ENCODE peak calls at places on chromosomes 13 and 19, in eight cellular contexts. One of them, this sample, is unnamed.

GRCh38 chr19:29724102-29724641 is 9.1 kb upstream of the C19orf12 start:
- DNase-seq in MG63: no peak
- DNase-seq in endothelial cell: peak
- DNase-seq in SK-N-SH: no peak
- DNase-seq in ELR: no peak
- DNase-seq in T47D: no peak
- DNase-seq in NCI-H1436: peak
- DNase-seq in nephron progenitor cell: peak
- DNase-seq in this sample: no peak

GRCh38 chr13:106916329-106916728 is 348.4 kb upstream of the ARGLU1 start:
- DNase-seq in endothelial cell: no peak
- DNase-seq in ELR: no peak
- DNase-seq in nephron progenitor cell: no peak
- DNase-seq in SK-N-SH: no peak
- DNase-seq in NCI-H1436: no peak
- DNase-seq in T47D: no peak
- DNase-seq in MG63: no peak
- DNase-seq in this sample: no peak

GRCh38 chr13:26619321-26619720 is 61.8 kb downstream of the WASF3 start:
- DNase-seq in SK-N-SH: no peak
- DNase-seq in T47D: no peak
- DNase-seq in nephron progenitor cell: no peak
- DNase-seq in MG63: peak
- DNase-seq in ELR: peak
- DNase-seq in endothelial cell: no peak
- DNase-seq in NCI-H1436: no peak
- DNase-seq in this sample: peak

GRCh38 chr19:33878136-33878535 is 81.5 kb downstream of the KCTD15 start:
- DNase-seq in NCI-H1436: no peak
- DNase-seq in nephron progenitor cell: no peak
- DNase-seq in T47D: no peak
- DNase-seq in SK-N-SH: no peak
- DNase-seq in ELR: no peak
- DNase-seq in endothelial cell: no peak
- DNase-seq in MG63: no peak
- DNase-seq in this sample: no peak

GRCh38 chr13:109369357-109370052 is 416.9 kb downstream of the IRS2 start:
- DNase-seq in MG63: no peak
- DNase-seq in T47D: no peak
- DNase-seq in endothelial cell: no peak
- DNase-seq in SK-N-SH: peak
- DNase-seq in ELR: no peak
- DNase-seq in nephron progenitor cell: no peak
- DNase-seq in NCI-H1436: no peak
- DNase-seq in this sample: no peak

GRCh38 chr13:61391426-61391825 is 24.2 kb downstream of the PCDH20 start:
- DNase-seq in ELR: no peak
- DNase-seq in MG63: no peak
- DNase-seq in T47D: no peak
- DNase-seq in SK-N-SH: no peak
- DNase-seq in endothelial cell: no peak
- DNase-seq in nephron progenitor cell: no peak
- DNase-seq in NCI-H1436: no peak
- DNase-seq in this sample: no peak

GRCh38 chr19:28999733-29000433 is 213.1 kb downstream of the UQCRFS1 start:
- DNase-seq in T47D: no peak
- DNase-seq in endothelial cell: no peak
- DNase-seq in MG63: no peak
- DNase-seq in SK-N-SH: no peak
- DNase-seq in NCI-H1436: no peak
- DNase-seq in ELR: no peak
- DNase-seq in nephron progenitor cell: no peak
- DNase-seq in this sample: no peak

GRCh38 chr19:2548966-2549365 is 73.0 kb downstream of the GADD45B start:
- DNase-seq in ELR: no peak
- DNase-seq in SK-N-SH: no peak
- DNase-seq in T47D: no peak
- DNase-seq in endothelial cell: no peak
- DNase-seq in MG63: no peak
- DNase-seq in NCI-H1436: no peak
- DNase-seq in nephron progenitor cell: no peak
- DNase-seq in this sample: no peak

GRCh38 chr19:32313866-32314265 is 31.5 kb upstream of the ZNF507 start:
- DNase-seq in T47D: no peak
- DNase-seq in nephron progenitor cell: no peak
- DNase-seq in MG63: no peak
- DNase-seq in ELR: no peak
- DNase-seq in endothelial cell: no peak
- DNase-seq in NCI-H1436: no peak
- DNase-seq in SK-N-SH: no peak
- DNase-seq in this sample: no peak

GRCh38 chr13:27339299-27339698 is 68.7 kb downstream of the RASL11A start:
- DNase-seq in MG63: peak
- DNase-seq in nephron progenitor cell: peak
- DNase-seq in endothelial cell: peak
- DNase-seq in NCI-H1436: no peak
- DNase-seq in SK-N-SH: peak
- DNase-seq in T47D: peak
- DNase-seq in ELR: peak
- DNase-seq in this sample: no peak

GRCh38 chr19:48943081-48943480 is 9.6 kb downstream of the DHDH start:
- DNase-seq in nephron progenitor cell: no peak
- DNase-seq in ELR: no peak
- DNase-seq in T47D: no peak
- DNase-seq in SK-N-SH: no peak
- DNase-seq in endothelial cell: no peak
- DNase-seq in MG63: no peak
- DNase-seq in NCI-H1436: no peak
- DNase-seq in this sample: no peak

GRCh38 chr19:52139291-52140076 is at the start of gene ZNF616:
- DNase-seq in endothelial cell: peak
- DNase-seq in nephron progenitor cell: peak
- DNase-seq in SK-N-SH: peak
- DNase-seq in T47D: peak
- DNase-seq in NCI-H1436: peak
- DNase-seq in MG63: peak
- DNase-seq in ELR: peak
- DNase-seq in this sample: peak

GRCh38 chr13:44416297-44416696 is 42.7 kb downstream of the SERP2 start:
- DNase-seq in T47D: no peak
- DNase-seq in ELR: no peak
- DNase-seq in NCI-H1436: no peak
- DNase-seq in endothelial cell: no peak
- DNase-seq in SK-N-SH: no peak
- DNase-seq in nephron progenitor cell: no peak
- DNase-seq in MG63: no peak
- DNase-seq in this sample: no peak

GRCh38 chr19:21482863-21483276 is 22.5 kb upstream of the ZNF429 start:
- DNase-seq in endothelial cell: peak
- DNase-seq in NCI-H1436: no peak
- DNase-seq in T47D: peak
- DNase-seq in SK-N-SH: peak
- DNase-seq in MG63: no peak
- DNase-seq in ELR: peak
- DNase-seq in nephron progenitor cell: no peak
- DNase-seq in this sample: peak

GRCh38 chr19:53172892-53173291 is 14.0 kb upstream of the ZNF347 start:
- DNase-seq in ELR: no peak
- DNase-seq in SK-N-SH: no peak
- DNase-seq in T47D: no peak
- DNase-seq in NCI-H1436: peak
- DNase-seq in MG63: no peak
- DNase-seq in endothelial cell: no peak
- DNase-seq in nephron progenitor cell: no peak
- DNase-seq in this sample: no peak

GRCh38 chr13:41988244-41988643 is 27.3 kb upstream of the VWA8 start:
- DNase-seq in T47D: no peak
- DNase-seq in SK-N-SH: no peak
- DNase-seq in MG63: no peak
- DNase-seq in endothelial cell: no peak
- DNase-seq in ELR: no peak
- DNase-seq in nephron progenitor cell: no peak
- DNase-seq in NCI-H1436: no peak
- DNase-seq in this sample: no peak

GRCh38 chr13:87669379-87669978 is 1.7 kb upstream of the SLITRK5 start:
- DNase-seq in ELR: peak
- DNase-seq in MG63: no peak
- DNase-seq in nephron progenitor cell: no peak
- DNase-seq in SK-N-SH: peak
- DNase-seq in endothelial cell: no peak
- DNase-seq in NCI-H1436: no peak
- DNase-seq in T47D: peak
- DNase-seq in this sample: peak

GRCh38 chr19:16605552-16605951 is 22.5 kb downstream of the MED26 start:
- DNase-seq in SK-N-SH: peak
- DNase-seq in NCI-H1436: no peak
- DNase-seq in T47D: no peak
- DNase-seq in MG63: no peak
- DNase-seq in ELR: no peak
- DNase-seq in nephron progenitor cell: no peak
- DNase-seq in endothelial cell: no peak
- DNase-seq in this sample: no peak

GRCh38 chr19:7970716-7971448 is 27.4 kb upstream of the TIMM44 start:
- DNase-seq in endothelial cell: peak
- DNase-seq in T47D: peak
- DNase-seq in NCI-H1436: peak
- DNase-seq in nephron progenitor cell: peak
- DNase-seq in ELR: peak
- DNase-seq in MG63: peak
- DNase-seq in SK-N-SH: peak
- DNase-seq in this sample: peak

GRCh38 chr13:41017744-41018582 is 1.2 kb downstream of the ELF1 start:
- DNase-seq in NCI-H1436: no peak
- DNase-seq in SK-N-SH: no peak
- DNase-seq in endothelial cell: no peak
- DNase-seq in T47D: no peak
- DNase-seq in ELR: no peak
- DNase-seq in MG63: no peak
- DNase-seq in nephron progenitor cell: no peak
- DNase-seq in this sample: peak

GRCh38 chr19:46860846-46861690 is at the start of gene ARHGAP35:
- DNase-seq in nephron progenitor cell: peak
- DNase-seq in MG63: peak
- DNase-seq in endothelial cell: no peak
- DNase-seq in NCI-H1436: peak
- DNase-seq in T47D: peak
- DNase-seq in SK-N-SH: peak
- DNase-seq in ELR: no peak
- DNase-seq in this sample: no peak

GRCh38 chr19:4369109-4369887 is 25.9 kb downstream of the MPND start:
- DNase-seq in MG63: no peak
- DNase-seq in NCI-H1436: no peak
- DNase-seq in nephron progenitor cell: peak
- DNase-seq in endothelial cell: no peak
- DNase-seq in T47D: no peak
- DNase-seq in ELR: no peak
- DNase-seq in SK-N-SH: no peak
- DNase-seq in this sample: peak

GRCh38 chr19:55643003-55643732 is at the start of gene ZNF581:
- DNase-seq in T47D: peak
- DNase-seq in nephron progenitor cell: peak
- DNase-seq in ELR: peak
- DNase-seq in SK-N-SH: peak
- DNase-seq in endothelial cell: peak
- DNase-seq in NCI-H1436: peak
- DNase-seq in MG63: peak
- DNase-seq in this sample: peak

GRCh38 chr19:16262618-16263017 is 62.0 kb upstream of the KLF2 start:
- DNase-seq in endothelial cell: no peak
- DNase-seq in ELR: no peak
- DNase-seq in nephron progenitor cell: no peak
- DNase-seq in MG63: no peak
- DNase-seq in SK-N-SH: peak
- DNase-seq in T47D: no peak
- DNase-seq in NCI-H1436: no peak
- DNase-seq in this sample: no peak

GRCh38 chr19:44512326-44513298 is 12.3 kb upstream of the ZNF180 start:
- DNase-seq in NCI-H1436: peak
- DNase-seq in MG63: peak
- DNase-seq in T47D: peak
- DNase-seq in SK-N-SH: peak
- DNase-seq in nephron progenitor cell: peak
- DNase-seq in endothelial cell: peak
- DNase-seq in ELR: peak
- DNase-seq in this sample: peak

GRCh38 chr13:96844195-96844594 is 150.1 kb downstream of the OXGR1 start:
- DNase-seq in endothelial cell: no peak
- DNase-seq in MG63: no peak
- DNase-seq in nephron progenitor cell: no peak
- DNase-seq in T47D: no peak
- DNase-seq in ELR: no peak
- DNase-seq in SK-N-SH: no peak
- DNase-seq in NCI-H1436: peak
- DNase-seq in this sample: no peak

GRCh38 chr13:112658807-112659206 is 31.0 kb upstream of the ATP11A start:
- DNase-seq in nephron progenitor cell: no peak
- DNase-seq in ELR: peak
- DNase-seq in endothelial cell: no peak
- DNase-seq in SK-N-SH: no peak
- DNase-seq in NCI-H1436: no peak
- DNase-seq in T47D: no peak
- DNase-seq in MG63: no peak
- DNase-seq in this sample: peak